ENCODE peak calls at places on chromosomes 13 and 19, in nine cellular contexts. H is uterus; V is Caco-2; E is activated CD8-positive, alpha-beta memory T cell treated with anti-CD3 and anti-CD28 coated beads for 24 hours; I is 8988T; D is RCC 7860; M is NCI-H1694; A is stimulated activated CD4-positive, alpha-beta T cell treated with anti-CD3 and anti-CD28 coated beads, Interleukin-2, amount 100 ng/mL, for 48 hours; F is cardiac fibroblast. U is an unnamed sample.

GRCh38 chr19:37172368-37173366 is at the start of gene ZNF585A:
- DNase-seq in H (peak; percentile 93), V (peak; percentile 93), E (peak; percentile 92), I (peak; percentile 61), D (peak; percentile 82), M (peak; percentile 91), A (peak; percentile 78), F (peak; percentile 98), U (peak; percentile 95)

GRCh38 chr13:30052127-30052526 is 201.7 kb upstream of the UBL3 start:
- DNase-seq in H (no peak), V (no peak), E (no peak), I (no peak), D (no peak), M (no peak), A (no peak), F (no peak), U (no peak)

GRCh38 chr19:741506-742131 is 9.3 kb upstream of the MISP start:
- DNase-seq in H (no peak), V (peak; percentile 59), E (no peak), I (peak; percentile 96), D (no peak), M (no peak), A (no peak), F (peak; percentile 33), U (no peak)

GRCh38 chr13:81048026-81048461 is 707.1 kb upstream of the SPRY2 start:
- DNase-seq in H (no peak), V (no peak), E (no peak), I (no peak), D (no peak), M (peak; percentile 87), A (no peak), F (no peak), U (no peak)

GRCh38 chr13:49867834-49868233 is 68.3 kb downstream of the SPRYD7 start:
- DNase-seq in H (no peak), V (no peak), E (no peak), I (no peak), D (no peak), M (no peak), A (no peak), F (no peak), U (no peak)

GRCh38 chr13:113119166-113119821 is 3.3 kb upstream of the F10 start:
- DNase-seq in H (no peak), V (no peak), E (no peak), I (no peak), D (no peak), M (no peak), A (no peak), F (no peak), U (no peak)

GRCh38 chr13:40187836-40188591 is 478.4 kb downstream of the FOXO1 start:
- DNase-seq in H (peak; percentile 27), V (no peak), E (peak; percentile 69), I (no peak), D (no peak), M (no peak), A (peak; percentile 19), F (no peak), U (no peak)

GRCh38 chr13:41821195-41821594 is 139.7 kb downstream of the VWA8 start:
- DNase-seq in H (no peak), V (no peak), E (no peak), I (no peak), D (no peak), M (no peak), A (no peak), F (no peak), U (no peak)

GRCh38 chr13:95834134-95834765 is 157.3 kb downstream of the DNAJC3 start:
- DNase-seq in H (peak; percentile 68), V (peak; percentile 69), E (peak; percentile 86), I (no peak), D (peak; percentile 23), M (peak; percentile 68), A (peak; percentile 54), F (peak; percentile 77), U (peak; percentile 18)

GRCh38 chr19:4144666-4145261 is 8.7 kb upstream of the CREB3L3 start:
- DNase-seq in H (no peak), V (peak; percentile 72), E (no peak), I (no peak), D (peak; percentile 53), M (no peak), A (no peak), F (peak; percentile 85), U (no peak)

GRCh38 chr13:98959299-98959698 is 18.6 kb downstream of the DOCK9 start:
- DNase-seq in H (no peak), V (no peak), E (no peak), I (no peak), D (no peak), M (no peak), A (no peak), F (no peak), U (peak; percentile 46)

GRCh38 chr19:1882089-1882785 is 3.1 kb downstream of the ABHD17A start:
- DNase-seq in H (no peak), V (no peak), E (peak; percentile 86), I (peak; percentile 15), D (no peak), M (no peak), A (peak; percentile 56), F (no peak), U (no peak)

GRCh38 chr19:58497634-58498170 is 14.1 kb downstream of the SLC27A5 start:
- DNase-seq in H (no peak), V (no peak), E (no peak), I (no peak), D (no peak), M (no peak), A (no peak), F (no peak), U (no peak)

GRCh38 chr13:23778879-23779278 is 110.3 kb downstream of the MIPEP start:
- DNase-seq in H (no peak), V (no peak), E (no peak), I (no peak), D (no peak), M (no peak), A (no peak), F (peak; percentile 72), U (no peak)

GRCh38 chr19:31350033-31350692 is 927 bp upstream of the TSHZ3 start:
- DNase-seq in H (peak; percentile 68), V (no peak), E (no peak), I (no peak), D (no peak), M (no peak), A (no peak), F (peak; percentile 52), U (no peak)

GRCh38 chr13:100392709-100393630 is 195.6 kb downstream of the GGACT start:
- DNase-seq in H (peak; percentile 85), V (peak; percentile 85), E (peak; percentile 73), I (peak; percentile 47), D (peak; percentile 88), M (no peak), A (peak; percentile 41), F (peak; percentile 99), U (no peak)

GRCh38 chr13:53200075-53200474 is 171.5 kb downstream of the OLFM4 start:
- DNase-seq in H (no peak), V (no peak), E (no peak), I (no peak), D (no peak), M (no peak), A (no peak), F (no peak), U (no peak)

GRCh38 chr19:8566855-8567254 is 10.4 kb downstream of the MYO1F start:
- DNase-seq in H (no peak), V (no peak), E (no peak), I (no peak), D (no peak), M (no peak), A (no peak), F (no peak), U (no peak)

GRCh38 chr19:54938906-54939305 is 8.4 kb downstream of the NLRP7 start:
- DNase-seq in H (no peak), V (no peak), E (no peak), I (no peak), D (no peak), M (no peak), A (no peak), F (no peak), U (no peak)

GRCh38 chr19:55442372-55443044 is 592 bp downstream of the SHISA7 start:
- DNase-seq in H (no peak), V (no peak), E (no peak), I (no peak), D (no peak), M (no peak), A (no peak), F (no peak), U (no peak)

GRCh38 chr13:113814435-113814821 is 49.4 kb downstream of the GAS6 start:
- DNase-seq in H (no peak), V (no peak), E (no peak), I (no peak), D (peak; percentile 65), M (no peak), A (no peak), F (peak; percentile 55), U (no peak)

GRCh38 chr19:12789904-12790619 is 1.2 kb upstream of the JUNB start:
- DNase-seq in H (peak; percentile 98), V (peak; percentile 95), E (peak; percentile 96), I (peak; percentile 91), D (peak; percentile 86), M (peak; percentile 43), A (peak; percentile 91), F (peak; percentile 99), U (peak; percentile 96)

U was measured in NCI-H774.